ENCODE peak calls at places on chromosomes 6 and 20, in eight cellular contexts. H is HepG2; C is WERI-Rb-1; W is OCI-LY7; M is A549; N is CD8-positive, alpha-beta T cell; P is pancreas; K is colonic mucosa. V is an unnamed sample.
A peak's percentile ranks its signal among the peaks of the same experiment; 100 is the strongest.

GRCh38 chr6:87465041-87465440 is 7.7 kb upstream of the SLC35A1 start:
- DNase-seq in K (peak; percentile 42), P (no peak), N (no peak), H (no peak), M (no peak), C (no peak), W (no peak), V (no peak)

GRCh38 chr6:53496797-53497196 is 48.1 kb downstream of the GCLC start:
- DNase-seq in K (no peak), N (no peak), P (no peak), H (no peak), W (no peak), C (no peak), M (peak; percentile 73), V (peak; percentile 83)

GRCh38 chr20:15584507-15584906 is 988.7 kb downstream of the KIF16B start:
- DNase-seq in M (no peak), W (no peak), P (no peak), H (no peak), N (no peak), K (no peak), C (no peak), V (no peak)

GRCh38 chr20:19083136-19083621 is 129.3 kb upstream of the SLC24A3 start:
- DNase-seq in H (no peak), N (no peak), K (no peak), W (no peak), P (no peak), M (no peak), C (no peak), V (no peak)

GRCh38 chr20:20399705-20400104 is 31.8 kb downstream of the INSM1 start:
- DNase-seq in N (no peak), H (peak; percentile 13), P (no peak), K (no peak), M (no peak), C (no peak), W (no peak), V (no peak)

GRCh38 chr6:52610745-52611355 is 34.0 kb upstream of the TRAM2 start:
- DNase-seq in P (no peak), W (no peak), M (no peak), H (peak; percentile 40), C (no peak), N (no peak), K (no peak), V (peak; percentile 72)

GRCh38 chr20:36408219-36408618 is 102.1 kb downstream of the DLGAP4 start:
- DNase-seq in K (peak; percentile 49), M (peak; percentile 23), P (peak; percentile 13), H (peak; percentile 26), W (no peak), N (no peak), C (peak; percentile 64), V (peak; percentile 37)

GRCh38 chr20:5020760-5021159 is 19.4 kb upstream of the SLC23A2 start:
- DNase-seq in W (no peak), M (no peak), P (no peak), K (no peak), H (no peak), C (no peak), N (no peak), V (no peak)

GRCh38 chr6:169158750-169159149 is 94.9 kb downstream of the THBS2 start:
- DNase-seq in M (no peak), K (no peak), H (no peak), N (no peak), W (no peak), C (no peak), P (no peak), V (peak; percentile 33)

GRCh38 chr6:25192562-25192961 is 86.6 kb upstream of the CARMIL1 start:
- DNase-seq in C (no peak), N (no peak), H (no peak), K (no peak), P (no peak), M (no peak), W (no peak), V (peak; percentile 91)

GRCh38 chr6:112036088-112036637 is 17.7 kb upstream of the CCN6 start:
- DNase-seq in W (no peak), P (no peak), K (no peak), C (no peak), N (no peak), M (no peak), H (no peak), V (peak; percentile 44)

GRCh38 chr6:34172961-34173775 is 27.3 kb upstream of the GRM4 start:
- DNase-seq in H (no peak), P (no peak), N (no peak), M (no peak), W (no peak), C (no peak), K (no peak), V (no peak)

GRCh38 chr6:1363729-1364572 is 25.4 kb upstream of the FOXF2 start:
- DNase-seq in C (peak; percentile 63), H (no peak), W (no peak), M (peak; percentile 29), N (no peak), P (no peak), K (no peak), V (peak; percentile 79)

GRCh38 chr6:104682722-104683643 is 176.7 kb downstream of the HACE1 start:
- DNase-seq in N (peak; percentile 54), P (no peak), M (peak; percentile 66), C (peak; percentile 73), W (peak; percentile 63), H (peak; percentile 40), K (peak; percentile 45), V (peak; percentile 53)

GRCh38 chr6:46598215-46598614 is 54.4 kb downstream of the CYP39A1 start:
- DNase-seq in W (no peak), P (no peak), K (no peak), N (no peak), C (no peak), H (no peak), M (no peak), V (no peak)

GRCh38 chr20:24102749-24103148 is 114.2 kb upstream of the GGTLC1 start:
- DNase-seq in K (no peak), C (no peak), N (no peak), P (no peak), M (peak; percentile 47), H (no peak), W (no peak), V (no peak)

GRCh38 chr6:36755435-36756348 is 58.1 kb downstream of the RAB44 start:
- DNase-seq in K (peak; percentile 54), C (no peak), P (no peak), W (peak; percentile 67), N (peak; percentile 75), M (peak; percentile 25), H (peak; percentile 40), V (peak; percentile 47)

GRCh38 chr6:158663465-158664167 is 13.8 kb downstream of the SYTL3 start:
- DNase-seq in H (no peak), P (no peak), N (no peak), W (no peak), K (no peak), C (no peak), M (no peak), V (no peak)
- H3K4me3 ChIP-seq in H (no peak overlapping the region), P (no peak overlapping the region), N (peak overlapping the region; percentile 22), W (no peak overlapping the region), K (no peak overlapping the region), C (no peak overlapping the region), M (no peak overlapping the region), V (no peak overlapping the region)

DNA sequence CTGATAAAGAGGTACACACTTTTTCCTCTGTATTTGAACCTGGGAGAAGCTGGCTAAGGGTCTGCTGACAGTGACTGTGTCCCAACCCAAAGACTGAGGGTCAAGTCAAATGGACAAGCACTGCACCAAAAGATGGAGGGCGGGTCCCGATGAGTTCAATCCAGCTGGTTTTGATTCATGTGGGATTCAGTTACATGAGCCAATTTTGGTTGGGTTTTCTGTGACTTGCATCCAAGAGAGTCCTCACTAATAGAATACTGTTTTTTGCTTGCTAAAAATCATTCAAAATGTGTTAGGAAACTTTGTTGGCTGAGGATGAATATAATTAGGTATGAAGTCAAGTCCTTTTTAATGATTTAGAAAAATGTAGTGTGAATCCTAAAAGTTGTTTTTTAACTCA is 323.8 kb upstream of the NOX3 start:
- DNase-seq in C (no peak), M (no peak), H (no peak), W (no peak), K (no peak), N (no peak), P (no peak), V (no peak)
- TF ChIP-seq CTCF in C (no peak), M (no peak), H (no peak), W (no peak), K (no peak), N (no peak), P (no peak), V (no peak)

GRCh38 chr20:38872036-38872435 is 54.2 kb upstream of the FAM83D start:
- DNase-seq in W (peak; percentile 36), C (no peak), M (peak; percentile 38), K (peak; percentile 77), N (no peak), H (no peak), P (no peak), V (no peak)

GRCh38 chr20:38871560-38871953 is 54.7 kb upstream of the FAM83D start:
- DNase-seq in P (no peak), M (no peak), W (peak; percentile 40), H (no peak), N (no peak), C (no peak), K (no peak), V (no peak)

GRCh38 chr20:38873050-38873581 is 53.1 kb upstream of the FAM83D start:
- DNase-seq in H (no peak), N (peak; percentile 85), P (no peak), W (peak; percentile 73), K (no peak), C (no peak), M (no peak), V (no peak)

GRCh38 chr20:38870733-38871559 is 55.3 kb upstream of the FAM83D start:
- DNase-seq in K (peak; percentile 88), N (peak; percentile 62), H (no peak), P (no peak), C (no peak), W (peak; percentile 55), M (peak; percentile 58), V (peak; percentile 2)

DNA sequence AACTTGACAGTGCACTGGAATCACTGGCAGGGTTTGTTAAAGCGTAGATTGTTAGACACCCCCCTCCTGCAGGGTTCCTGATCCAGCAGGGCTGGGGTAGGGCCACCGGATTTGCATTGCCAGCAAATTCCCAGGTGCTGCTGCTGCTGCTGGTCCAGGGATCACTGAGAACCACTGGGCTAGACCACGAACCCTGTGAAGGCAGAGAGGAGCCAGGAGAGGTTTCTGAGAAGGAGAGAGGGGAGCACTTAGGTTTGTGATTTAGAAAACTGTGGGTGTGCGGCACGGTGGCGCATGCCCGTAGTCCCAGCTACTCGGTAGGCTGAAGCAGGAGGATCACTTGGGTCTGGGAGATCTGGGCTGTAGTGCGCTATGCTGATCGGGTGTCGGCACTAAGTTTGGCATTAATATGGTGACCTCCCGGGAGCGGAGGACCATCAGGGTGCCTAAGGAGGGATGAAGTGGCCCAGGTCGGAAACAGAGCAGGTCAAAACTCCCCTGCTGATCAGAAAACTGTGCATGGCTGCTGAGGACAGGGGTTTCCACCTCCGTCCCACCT is 53.6 kb upstream of the FAM83D start:
- DNase-seq in P (no peak), W (peak; percentile 32), H (no peak), N (no peak), C (no peak), M (no peak), K (no peak), V (no peak)
- H3K4me3 ChIP-seq in P (no peak overlapping the region), W (peak overlapping the region; percentile 56), H (no peak overlapping the region), N (peak overlapping the region; percentile 31), C (no peak overlapping the region), M (no peak overlapping the region), K (no peak overlapping the region), V (no peak overlapping the region)

DNA sequence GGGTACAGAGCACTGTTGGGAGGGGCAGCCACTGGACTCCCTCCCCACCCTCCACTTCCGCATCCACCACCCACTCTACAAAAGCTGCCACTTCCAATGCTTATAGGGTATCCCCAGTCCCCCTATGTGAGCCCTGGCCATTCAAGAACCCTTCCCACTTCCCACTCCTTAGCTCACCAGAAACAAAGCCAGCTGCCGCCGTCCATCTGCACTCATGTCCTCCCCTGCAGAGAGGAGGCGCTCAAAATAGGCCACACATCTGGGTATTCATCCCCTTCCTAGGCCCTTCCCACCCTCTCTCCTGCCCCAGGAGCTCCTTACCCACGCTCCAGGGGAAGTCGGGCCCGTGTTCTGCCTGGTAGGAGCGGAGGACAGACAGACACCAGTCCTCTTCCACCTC is 6.5 kb upstream of the LY6G5C start:
- DNase-seq in C (no peak), N (no peak), W (no peak), P (no peak), H (no peak), M (no peak), K (no peak), V (no peak)
- TF ChIP-seq CTCF in C (no peak), N (no peak), W (no peak), P (no peak), H (no peak), M (no peak), K (no peak), V (no peak)

V was measured in fibroblast of mammary gland.